ENCODE peak calls at places on chromosomes 13 and 19, in seven cellular contexts. One of them, this sample, is unnamed.

GRCh38 chr13:64801768-64802167 is 2428.4 kb downstream of the PCDH9 start:
- DNase-seq in lower leg skin: no peak
- DNase-seq in neural crest cell: no peak
- DNase-seq in fibroblast of mammary gland: no peak
- DNase-seq in H9: no peak
- DNase-seq in heart right ventricle: no peak
- DNase-seq in kidney epithelial cell: no peak
- DNase-seq in this sample: no peak

GRCh38 chr13:46170687-46171086 is 11.3 kb downstream of the LCP1 start:
- DNase-seq in fibroblast of mammary gland: peak
- DNase-seq in kidney epithelial cell: no peak
- DNase-seq in neural crest cell: peak
- DNase-seq in lower leg skin: no peak
- DNase-seq in heart right ventricle: no peak
- DNase-seq in H9: no peak
- DNase-seq in this sample: no peak

GRCh38 chr13:96080676-96081075 is 9.2 kb upstream of the HS6ST3 start:
- DNase-seq in kidney epithelial cell: no peak
- DNase-seq in H9: no peak
- DNase-seq in lower leg skin: no peak
- DNase-seq in neural crest cell: no peak
- DNase-seq in heart right ventricle: no peak
- DNase-seq in fibroblast of mammary gland: no peak
- DNase-seq in this sample: no peak

GRCh38 chr19:11263726-11264125 is 1.4 kb upstream of the DOCK6 start:
- DNase-seq in kidney epithelial cell: no peak
- DNase-seq in fibroblast of mammary gland: no peak
- DNase-seq in lower leg skin: no peak
- DNase-seq in H9: no peak
- DNase-seq in heart right ventricle: no peak
- DNase-seq in neural crest cell: no peak
- DNase-seq in this sample: no peak

GRCh38 chr19:6279931-6280591 is at the start of gene MLLT1:
- DNase-seq in fibroblast of mammary gland: peak
- DNase-seq in neural crest cell: peak
- DNase-seq in lower leg skin: peak
- DNase-seq in H9: peak
- DNase-seq in kidney epithelial cell: peak
- DNase-seq in heart right ventricle: peak
- DNase-seq in this sample: peak

GRCh38 chr13:114161644-114162532 is 17.2 kb upstream of the CFAP97D2 start:
- DNase-seq in kidney epithelial cell: no peak
- DNase-seq in heart right ventricle: no peak
- DNase-seq in fibroblast of mammary gland: peak
- DNase-seq in lower leg skin: peak
- DNase-seq in neural crest cell: no peak
- DNase-seq in H9: no peak
- DNase-seq in this sample: no peak

GRCh38 chr13:104594801-104595200 is 1528.6 kb upstream of the SLC10A2 start:
- DNase-seq in neural crest cell: no peak
- DNase-seq in H9: no peak
- DNase-seq in heart right ventricle: no peak
- DNase-seq in lower leg skin: no peak
- DNase-seq in kidney epithelial cell: no peak
- DNase-seq in fibroblast of mammary gland: no peak
- DNase-seq in this sample: no peak

GRCh38 chr13:43087960-43088580 is 64.7 kb downstream of the DNAJC15 start:
- DNase-seq in neural crest cell: no peak
- DNase-seq in lower leg skin: no peak
- DNase-seq in heart right ventricle: no peak
- DNase-seq in kidney epithelial cell: no peak
- DNase-seq in H9: no peak
- DNase-seq in fibroblast of mammary gland: peak
- DNase-seq in this sample: no peak

GRCh38 chr19:4380254-4380727 is 20.1 kb downstream of the SH3GL1 start:
- DNase-seq in fibroblast of mammary gland: no peak
- DNase-seq in kidney epithelial cell: no peak
- DNase-seq in H9: no peak
- DNase-seq in lower leg skin: peak
- DNase-seq in heart right ventricle: peak
- DNase-seq in neural crest cell: no peak
- DNase-seq in this sample: no peak

GRCh38 chr13:101512650-101513049 is 60.2 kb downstream of the ITGBL1 start:
- DNase-seq in heart right ventricle: no peak
- DNase-seq in neural crest cell: no peak
- DNase-seq in kidney epithelial cell: no peak
- DNase-seq in lower leg skin: no peak
- DNase-seq in fibroblast of mammary gland: peak
- DNase-seq in H9: no peak
- DNase-seq in this sample: no peak

GRCh38 chr19:50478901-50479715 is 2.5 kb upstream of the GARIN5A start:
- DNase-seq in lower leg skin: no peak
- DNase-seq in kidney epithelial cell: no peak
- DNase-seq in heart right ventricle: no peak
- DNase-seq in fibroblast of mammary gland: peak
- DNase-seq in H9: peak
- DNase-seq in neural crest cell: no peak
- DNase-seq in this sample: no peak

GRCh38 chr19:8335343-8336071 is 7.6 kb downstream of the KANK3 start:
- DNase-seq in H9: peak
- DNase-seq in kidney epithelial cell: no peak
- DNase-seq in neural crest cell: no peak
- DNase-seq in fibroblast of mammary gland: no peak
- DNase-seq in heart right ventricle: no peak
- DNase-seq in lower leg skin: no peak
- DNase-seq in this sample: no peak

GRCh38 chr19:39865186-39865585 is 19.0 kb upstream of the FBL start:
- DNase-seq in neural crest cell: no peak
- DNase-seq in lower leg skin: no peak
- DNase-seq in fibroblast of mammary gland: no peak
- DNase-seq in heart right ventricle: no peak
- DNase-seq in kidney epithelial cell: no peak
- DNase-seq in H9: no peak
- DNase-seq in this sample: no peak

GRCh38 chr13:60671386-60671785 is 274.4 kb downstream of the TDRD3 start:
- DNase-seq in heart right ventricle: no peak
- DNase-seq in H9: no peak
- DNase-seq in lower leg skin: no peak
- DNase-seq in kidney epithelial cell: no peak
- DNase-seq in neural crest cell: no peak
- DNase-seq in fibroblast of mammary gland: no peak
- DNase-seq in this sample: no peak

GRCh38 chr13:113361406-113361805 is 2.5 kb downstream of the GRTP1 start:
- DNase-seq in heart right ventricle: no peak
- DNase-seq in fibroblast of mammary gland: no peak
- DNase-seq in H9: no peak
- DNase-seq in kidney epithelial cell: no peak
- DNase-seq in lower leg skin: peak
- DNase-seq in neural crest cell: no peak
- DNase-seq in this sample: no peak

GRCh38 chr19:17582613-17583012 is 27.2 kb downstream of the COLGALT1 start:
- DNase-seq in fibroblast of mammary gland: no peak
- DNase-seq in kidney epithelial cell: no peak
- DNase-seq in neural crest cell: no peak
- DNase-seq in lower leg skin: no peak
- DNase-seq in H9: no peak
- DNase-seq in heart right ventricle: no peak
- DNase-seq in this sample: no peak

GRCh38 chr19:50317115-50317514 is 12.1 kb downstream of the KCNC3 start:
- DNase-seq in neural crest cell: no peak
- DNase-seq in lower leg skin: no peak
- DNase-seq in heart right ventricle: no peak
- DNase-seq in fibroblast of mammary gland: no peak
- DNase-seq in H9: no peak
- DNase-seq in kidney epithelial cell: no peak
- DNase-seq in this sample: no peak

GRCh38 chr13:59950201-59950730 is 213.5 kb downstream of the DIAPH3 start:
- DNase-seq in lower leg skin: no peak
- DNase-seq in heart right ventricle: no peak
- DNase-seq in neural crest cell: no peak
- DNase-seq in kidney epithelial cell: peak
- DNase-seq in H9: no peak
- DNase-seq in fibroblast of mammary gland: peak
- DNase-seq in this sample: peak

GRCh38 chr19:48683349-48683748 is 10.5 kb upstream of the NTN5 start:
- DNase-seq in neural crest cell: no peak
- DNase-seq in heart right ventricle: peak
- DNase-seq in kidney epithelial cell: no peak
- DNase-seq in fibroblast of mammary gland: peak
- DNase-seq in H9: no peak
- DNase-seq in lower leg skin: no peak
- DNase-seq in this sample: no peak

GRCh38 chr13:113730145-113730750 is 28.8 kb upstream of the TMEM255B start:
- DNase-seq in heart right ventricle: no peak
- DNase-seq in neural crest cell: no peak
- DNase-seq in H9: no peak
- DNase-seq in lower leg skin: no peak
- DNase-seq in kidney epithelial cell: no peak
- DNase-seq in fibroblast of mammary gland: no peak
- DNase-seq in this sample: no peak

GRCh38 chr19:2041686-2042484 is 9.2 kb downstream of the MKNK2 start:
- DNase-seq in fibroblast of mammary gland: peak
- DNase-seq in lower leg skin: peak
- DNase-seq in H9: peak
- DNase-seq in kidney epithelial cell: peak
- DNase-seq in neural crest cell: peak
- DNase-seq in heart right ventricle: peak
- DNase-seq in this sample: no peak

GRCh38 chr19:13207237-13208130 is 57.3 kb downstream of the IER2 start:
- DNase-seq in heart right ventricle: peak
- DNase-seq in kidney epithelial cell: no peak
- DNase-seq in fibroblast of mammary gland: peak
- DNase-seq in lower leg skin: no peak
- DNase-seq in neural crest cell: peak
- DNase-seq in H9: peak
- DNase-seq in this sample: no peak

GRCh38 chr19:35368378-35368777 is 2.5 kb upstream of the GPR42 start:
- DNase-seq in kidney epithelial cell: no peak
- DNase-seq in fibroblast of mammary gland: no peak
- DNase-seq in lower leg skin: no peak
- DNase-seq in H9: no peak
- DNase-seq in heart right ventricle: no peak
- DNase-seq in neural crest cell: no peak
- DNase-seq in this sample: no peak

GRCh38 chr19:56949651-56950050 is 109.1 kb upstream of the PEG3 start:
- DNase-seq in neural crest cell: no peak
- DNase-seq in fibroblast of mammary gland: no peak
- DNase-seq in H9: no peak
- DNase-seq in kidney epithelial cell: no peak
- DNase-seq in heart right ventricle: no peak
- DNase-seq in lower leg skin: no peak
- DNase-seq in this sample: no peak

GRCh38 chr19:2111886-2112285 is 15.2 kb downstream of the IZUMO4 start:
- DNase-seq in neural crest cell: no peak
- DNase-seq in lower leg skin: no peak
- DNase-seq in fibroblast of mammary gland: no peak
- DNase-seq in kidney epithelial cell: no peak
- DNase-seq in H9: no peak
- DNase-seq in heart right ventricle: no peak
- DNase-seq in this sample: no peak

GRCh38 chr19:45469835-45470146 is 2.0 kb downstream of the FOSB start:
- DNase-seq in heart right ventricle: no peak
- DNase-seq in lower leg skin: no peak
- DNase-seq in fibroblast of mammary gland: no peak
- DNase-seq in H9: no peak
- DNase-seq in kidney epithelial cell: no peak
- DNase-seq in neural crest cell: no peak
- DNase-seq in this sample: no peak

GRCh38 chr13:20192470-20193141 is at the start of gene GJB2:
- DNase-seq in lower leg skin: peak
- DNase-seq in fibroblast of mammary gland: peak
- DNase-seq in heart right ventricle: peak
- DNase-seq in neural crest cell: no peak
- DNase-seq in kidney epithelial cell: no peak
- DNase-seq in H9: no peak
- DNase-seq in this sample: no peak

GRCh38 chr13:33262997-33263396 is 22.6 kb downstream of the STARD13 start:
- DNase-seq in H9: no peak
- DNase-seq in lower leg skin: no peak
- DNase-seq in heart right ventricle: no peak
- DNase-seq in fibroblast of mammary gland: no peak
- DNase-seq in neural crest cell: no peak
- DNase-seq in kidney epithelial cell: no peak
- DNase-seq in this sample: no peak
- TF ChIP-seq CTCF in H9: no peak
- TF ChIP-seq CTCF in lower leg skin: no peak
- TF ChIP-seq CTCF in heart right ventricle: peak
- TF ChIP-seq CTCF in fibroblast of mammary gland: peak
- TF ChIP-seq CTCF in neural crest cell: no peak
- TF ChIP-seq CTCF in kidney epithelial cell: peak
- TF ChIP-seq CTCF in this sample: peak

DNA sequence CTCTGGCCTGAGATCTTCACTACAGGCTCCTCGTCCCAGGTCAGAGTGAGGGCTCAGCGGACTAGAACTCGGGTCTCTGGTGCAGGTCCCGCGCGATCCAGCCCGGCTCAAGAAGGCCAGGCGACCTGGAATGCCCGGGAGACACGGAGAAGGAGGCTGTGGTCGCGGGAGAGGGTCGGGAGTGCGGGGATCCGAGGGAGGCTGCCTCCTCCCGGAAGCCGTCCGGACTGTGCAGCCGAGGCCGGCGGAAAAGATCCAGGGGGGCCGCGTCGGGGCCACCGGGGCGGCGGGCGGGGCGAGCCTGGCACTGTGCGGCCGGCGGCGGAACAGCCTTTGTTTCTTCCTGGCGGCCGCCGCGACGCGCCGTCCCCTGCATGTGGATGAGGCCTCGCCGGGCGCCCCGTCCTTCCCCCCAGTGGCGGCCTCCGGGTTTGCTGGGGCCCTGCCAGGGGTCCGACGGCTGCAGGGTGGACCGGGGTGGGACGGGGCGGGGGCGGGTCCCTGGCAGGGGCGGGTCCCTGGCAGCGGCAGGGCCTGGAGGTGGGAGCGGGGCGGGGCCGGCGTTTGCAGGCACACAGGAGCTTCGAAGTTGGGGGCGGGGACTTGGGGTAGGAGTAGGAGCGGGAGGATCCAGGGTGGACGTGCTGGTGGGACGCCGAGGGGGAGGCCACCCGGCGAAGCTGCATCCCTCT is 1.0 kb upstream of the SLC7A10 start:
- DNase-seq in heart right ventricle: peak
- DNase-seq in fibroblast of mammary gland: no peak
- DNase-seq in H9: peak
- DNase-seq in lower leg skin: no peak
- DNase-seq in kidney epithelial cell: no peak
- DNase-seq in neural crest cell: no peak
- DNase-seq in this sample: no peak
- TF ChIP-seq CTCF in heart right ventricle: no peak
- TF ChIP-seq CTCF in fibroblast of mammary gland: no peak
- TF ChIP-seq CTCF in H9: peak
- TF ChIP-seq CTCF in lower leg skin: no peak
- TF ChIP-seq CTCF in kidney epithelial cell: no peak
- TF ChIP-seq CTCF in neural crest cell: peak
- TF ChIP-seq CTCF in this sample: no peak

GRCh38 chr13:79477968-79478367 is 3.0 kb upstream of the NDFIP2 start:
- DNase-seq in kidney epithelial cell: no peak
- DNase-seq in heart right ventricle: peak
- DNase-seq in H9: peak
- DNase-seq in fibroblast of mammary gland: no peak
- DNase-seq in lower leg skin: no peak
- DNase-seq in neural crest cell: no peak
- DNase-seq in this sample: no peak
- TF ChIP-seq CTCF in kidney epithelial cell: no peak
- TF ChIP-seq CTCF in heart right ventricle: no peak
- TF ChIP-seq CTCF in H9: peak
- TF ChIP-seq CTCF in fibroblast of mammary gland: no peak
- TF ChIP-seq CTCF in lower leg skin: no peak
- TF ChIP-seq CTCF in neural crest cell: no peak
- TF ChIP-seq CTCF in this sample: no peak

GRCh38 chr13:37960427-37960826 is 90.9 kb upstream of the TRPC4 start:
- DNase-seq in lower leg skin: no peak
- DNase-seq in H9: no peak
- DNase-seq in heart right ventricle: no peak
- DNase-seq in fibroblast of mammary gland: no peak
- DNase-seq in kidney epithelial cell: no peak
- DNase-seq in neural crest cell: no peak
- DNase-seq in this sample: no peak
- TF ChIP-seq CTCF in lower leg skin: no peak
- TF ChIP-seq CTCF in H9: peak
- TF ChIP-seq CTCF in heart right ventricle: no peak
- TF ChIP-seq CTCF in fibroblast of mammary gland: peak
- TF ChIP-seq CTCF in kidney epithelial cell: peak
- TF ChIP-seq CTCF in neural crest cell: peak
- TF ChIP-seq CTCF in this sample: peak

This sample was measured in AG04449.